ENCODE peak calls at places on chromosome 14, in four cellular contexts. D, T, V and R are unnamed samples.

GRCh38 chr14:101557321-101557695 is 4.0 kb upstream of the DIO3 start:
- DNase-seq in D (no peak), V (no peak), T (no peak), R (no peak)

GRCh38 chr14:75877884-75878283 is 103.9 kb downstream of the TGFB3 start:
- DNase-seq in V (no peak), D (no peak), T (no peak), R (no peak)

GRCh38 chr14:61420326-61420725 is 98.9 kb downstream of the PRKCH start:
- DNase-seq in V (no peak), T (peak), D (no peak), R (peak)

GRCh38 chr14:70425349-70425748 is 8.5 kb upstream of the SYNJ2BP start:
- DNase-seq in D (no peak), T (no peak), V (no peak), R (no peak)

GRCh38 chr14:101714394-101714793 is 47.1 kb upstream of the PPP2R5C start:
- DNase-seq in D (no peak), T (no peak), V (no peak), R (no peak)

GRCh38 chr14:42123526-42123925 is 516.9 kb downstream of the LRFN5 start:
- DNase-seq in V (no peak), D (no peak), T (no peak), R (no peak)

GRCh38 chr14:84825481-84825880 is 704.5 kb upstream of the FLRT2 start:
- DNase-seq in D (no peak), V (no peak), T (peak), R (no peak)

GRCh38 chr14:100096656-100097055 is 31.4 kb downstream of the EVL start:
- DNase-seq in D (no peak), T (peak), V (no peak), R (peak)

GRCh38 chr14:51242545-51243490 is 2.8 kb downstream of the TMX1 start:
- DNase-seq in T (no peak), D (no peak), V (no peak), R (peak)

GRCh38 chr14:73189651-73190050 is 47.7 kb upstream of the PAPLN start:
- DNase-seq in D (no peak), V (no peak), T (no peak), R (no peak)

GRCh38 chr14:103716091-103716801 is 636 bp downstream of the ZFYVE21 start:
- DNase-seq in V (no peak), D (no peak), T (no peak), R (peak)

GRCh38 chr14:69428289-69428998 is 30.0 kb downstream of the SLC39A9 start:
- DNase-seq in T (no peak), D (no peak), V (no peak), R (no peak)

GRCh38 chr14:49659526-49660455 is 24.7 kb upstream of the DNAAF2 start:
- DNase-seq in T (no peak), D (peak), V (no peak), R (no peak)

GRCh38 chr14:96216627-96217026 is 12.0 kb downstream of the BDKRB2 start:
- DNase-seq in V (no peak), D (no peak), T (no peak), R (no peak)

GRCh38 chr14:96363751-96364336 is 518 bp downstream of the GSKIP start:
- DNase-seq in V (peak), D (no peak), T (peak), R (peak)

GRCh38 chr14:53226553-53226952 is 73.4 kb upstream of the DDHD1 start:
- DNase-seq in V (no peak), D (no peak), T (peak), R (no peak)

GRCh38 chr14:104443391-104444158 is 136.0 kb upstream of the C14orf180 start:
- DNase-seq in D (no peak), V (no peak), T (no peak), R (no peak)

GRCh38 chr14:68231832-68232642 is 412.5 kb downstream of the RAD51B start:
- DNase-seq in D (no peak), T (peak), V (no peak), R (no peak)

GRCh38 chr14:80493620-80494019 is 282.3 kb upstream of the DIO2 start:
- DNase-seq in D (no peak), T (no peak), V (no peak), R (no peak)

GRCh38 chr14:100893228-100893601 is 10.3 kb downstream of the RTL1 start:
- DNase-seq in V (no peak), T (no peak), D (no peak), R (no peak)

GRCh38 chr14:61544448-61545202 is 150.7 kb upstream of the HIF1A start:
- DNase-seq in D (no peak), V (no peak), T (no peak), R (no peak)

GRCh38 chr14:103386632-103387329 is 1.6 kb downstream of the MARK3 start:
- DNase-seq in V (no peak), T (no peak), D (no peak), R (no peak)

GRCh38 chr14:65949711-65950516 is 536.3 kb upstream of the CCDC196 start:
- DNase-seq in T (peak), D (no peak), V (no peak), R (peak)

GRCh38 chr14:60025586-60025985 is 66.1 kb upstream of the PCNX4 start:
- DNase-seq in V (no peak), D (no peak), T (no peak), R (no peak)

GRCh38 chr14:76109087-76109880 is 42.4 kb upstream of the GPATCH2L start:
- DNase-seq in D (no peak), T (no peak), V (no peak), R (no peak)

GRCh38 chr14:74064883-74065282 is 19.4 kb downstream of the ALDH6A1 start:
- DNase-seq in D (no peak), T (peak), V (no peak), R (no peak)

GRCh38 chr14:38847161-38847560 is 255.9 kb downstream of the SEC23A start:
- DNase-seq in T (no peak), V (no peak), D (no peak), R (no peak)

GRCh38 chr14:75040497-75040896 is 10.8 kb downstream of the MLH3 start:
- DNase-seq in V (no peak), D (no peak), T (no peak), R (no peak)

GRCh38 chr14:72590577-72590976 is 303.3 kb downstream of the DPF3 start:
- DNase-seq in D (no peak), T (no peak), V (no peak), R (peak)

GRCh38 chr14:106308839-106309389 is 782.5 kb downstream of the TMEM121 start:
- DNase-seq in T (peak), V (no peak), D (peak), R (peak)

GRCh38 chr14:60757617-60758016 is 23.1 kb downstream of the MNAT1 start:
- DNase-seq in T (peak), D (no peak), V (no peak), R (no peak)

GRCh38 chr14:92323031-92323915 is at the start of gene SLC24A4:
- DNase-seq in V (no peak), T (peak), D (no peak), R (no peak)

GRCh38 chr14:51860164-51860835 is at the start of gene GNG2:
- DNase-seq in T (peak), D (peak), V (no peak), R (peak)